ENCODE peak calls at places on chromosomes 4 and X, in five cellular contexts. A, C, Q, O and M are unnamed samples.
A peak's percentile ranks its signal among the peaks of the same experiment; 100 is the strongest.

GRCh38 chrX:150405576-150405975 is 42.5 kb downstream of the MAMLD1 start:
- DNase-seq in O (no peak), Q (no peak), A (peak; percentile 50), C (no peak), M (peak; percentile 30)

GRCh38 chrX:26651755-26652154 is 435.8 kb downstream of the MAGEB5 start:
- DNase-seq in C (peak; percentile 2), A (no peak), O (no peak), Q (no peak), M (peak; percentile 43)

GRCh38 chrX:15202458-15203177 is 67.3 kb downstream of the ASB9 start:
- DNase-seq in Q (no peak), A (no peak), O (no peak), C (peak; percentile 33), M (no peak)

GRCh38 chrX:103157511-103158316 is 57.2 kb upstream of the BEX4 start:
- DNase-seq in A (no peak), Q (peak; percentile 4), C (peak; percentile 74), O (no peak), M (peak; percentile 61)

GRCh38 chr4:150135134-150135773 is 57.0 kb downstream of the DCLK2 start:
- DNase-seq in Q (no peak), O (no peak), A (no peak), C (no peak), M (no peak)

GRCh38 chr4:27318740-27319139 is 458.1 kb downstream of the STIM2 start:
- DNase-seq in Q (peak; percentile 4), O (peak; percentile 68), C (peak; percentile 80), A (peak; percentile 82), M (peak; percentile 79)

GRCh38 chr4:61555789-61556188 is 355.7 kb downstream of the ADGRL3 start:
- DNase-seq in A (peak; percentile 85), Q (no peak), O (no peak), C (no peak), M (no peak)

GRCh38 chrX:48278958-48279357 is 23.8 kb downstream of the SSX1 start:
- DNase-seq in A (no peak), O (peak; percentile 0), Q (no peak), C (peak; percentile 17), M (peak; percentile 37)

GRCh38 chr4:110119347-110119746 is 79.1 kb downstream of the ELOVL6 start:
- DNase-seq in C (no peak), A (peak; percentile 71), O (no peak), Q (no peak), M (peak; percentile 10)

GRCh38 chrX:153645151-153645550 is 1.9 kb upstream of the DUSP9 start:
- DNase-seq in O (no peak), C (no peak), A (no peak), Q (no peak), M (no peak)

GRCh38 chrX:23784487-23785301 is 1.7 kb downstream of the SAT1 start:
- DNase-seq in A (no peak), Q (no peak), C (no peak), O (no peak), M (peak; percentile 56)